ENCODE peak calls at places on chromosome 3, in eight cellular contexts. N, Y, G, Q, C, R, K and F are unnamed samples.

GRCh38 chr3:156216852-156217251 is 96.5 kb downstream of the KCNAB1 start:
- DNase-seq in N (no peak), Y (no peak), G (no peak), Q (no peak), C (no peak), R (no peak), K (no peak), F (peak)

GRCh38 chr3:36911990-36912804 is 32.7 kb downstream of the TRANK1 start:
- DNase-seq in N (peak), Y (peak), G (no peak), Q (no peak), C (no peak), R (no peak), K (peak), F (peak)

GRCh38 chr3:147661916-147662315 is 252.8 kb downstream of the ZIC1 start:
- DNase-seq in N (no peak), Y (no peak), G (no peak), Q (no peak), C (no peak), R (no peak), K (no peak), F (no peak)

GRCh38 chr3:56725175-56725574 is 42.1 kb upstream of the TASOR start:
- DNase-seq in N (peak), Y (no peak), G (no peak), Q (no peak), C (no peak), R (no peak), K (no peak), F (no peak)

GRCh38 chr3:98709433-98709832 is 53.7 kb upstream of the ST3GAL6 start:
- DNase-seq in N (no peak), Y (peak), G (no peak), Q (no peak), C (no peak), R (no peak), K (no peak), F (no peak)

GRCh38 chr3:122660575-122660974 is 20.1 kb upstream of the PARP14 start:
- DNase-seq in N (no peak), Y (no peak), G (no peak), Q (no peak), C (no peak), R (peak), K (no peak), F (no peak)

GRCh38 chr3:33439421-33440327 is 531 bp downstream of the UBP1 start:
- DNase-seq in N (peak), Y (no peak), G (peak), Q (no peak), C (peak), R (peak), K (peak), F (peak)

GRCh38 chr3:96175500-96175899 is 638.9 kb upstream of the EPHA6 start:
- DNase-seq in N (no peak), Y (no peak), G (no peak), Q (no peak), C (no peak), R (no peak), K (no peak), F (no peak)

GRCh38 chr3:2967851-2968250 is 142.3 kb downstream of the IL5RA start:
- DNase-seq in N (no peak), Y (no peak), G (no peak), Q (no peak), C (no peak), R (no peak), K (no peak), F (no peak)

DNA sequence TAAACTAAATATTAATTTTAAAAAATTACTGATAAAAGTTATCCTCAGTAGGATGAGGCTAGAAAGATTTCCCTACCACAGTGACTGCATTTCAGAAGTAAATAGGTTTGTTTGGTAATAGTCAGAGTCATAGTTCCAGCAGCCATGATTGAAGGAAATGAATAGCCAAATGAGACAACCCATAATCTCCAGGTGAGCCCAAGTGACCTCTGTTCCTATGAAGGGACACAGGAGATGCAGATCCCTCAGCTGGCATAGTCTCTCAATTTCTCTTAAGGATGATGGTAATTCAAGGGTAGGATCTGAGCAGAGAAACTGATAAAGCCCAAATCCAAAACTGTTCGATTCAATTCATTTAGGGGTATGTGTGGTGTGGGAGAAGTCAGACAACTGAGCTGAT is 461.8 kb downstream of the RAP2B start:
- DNase-seq in N (no peak), Y (no peak), G (no peak), Q (no peak), C (no peak), R (no peak), K (no peak), F (no peak)
- H3K27ac ChIP-seq in N (peak), Y (no peak), G (no peak), Q (no peak), C (no peak), R (no peak), K (no peak), F (no peak)

DNA sequence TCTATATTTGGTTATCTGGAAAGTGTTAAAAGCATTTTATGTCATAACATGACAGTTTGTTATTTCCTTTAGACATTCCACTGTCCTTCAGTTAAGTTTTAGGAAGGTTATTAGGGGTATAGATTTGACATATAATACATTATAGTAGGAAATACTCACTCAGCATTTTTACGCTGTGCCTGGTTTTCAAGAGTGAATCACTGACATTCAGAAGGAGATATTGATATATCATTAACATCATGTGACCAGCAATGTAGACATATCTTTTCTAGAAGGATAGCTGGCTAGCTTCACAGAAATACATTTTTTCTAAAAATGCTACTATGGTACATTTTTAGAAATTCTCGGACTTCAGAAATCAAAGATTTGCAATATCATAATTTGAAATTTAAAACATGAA is 57.6 kb downstream of the OPA1 start:
- DNase-seq in N (no peak), Y (no peak), G (no peak), Q (no peak), C (no peak), R (no peak), K (no peak), F (no peak)
- H3K27ac ChIP-seq in N (no peak), Y (no peak), G (no peak), Q (no peak), C (no peak), R (no peak), K (no peak), F (no peak)

GRCh38 chr3:52023860-52024764 is 28.4 kb upstream of the RPL29 start:
- DNase-seq in N (no peak), Y (no peak), G (no peak), Q (no peak), C (no peak), R (no peak), K (no peak), F (no peak)

GRCh38 chr3:52025453-52025852 is 29.8 kb upstream of the RPL29 start:
- DNase-seq in N (no peak), Y (no peak), G (no peak), Q (no peak), C (no peak), R (no peak), K (no peak), F (no peak)

GRCh38 chr3:52026016-52026415 is 30.3 kb upstream of the RPL29 start:
- DNase-seq in N (no peak), Y (no peak), G (no peak), Q (no peak), C (no peak), R (no peak), K (no peak), F (no peak)

GRCh38 chr3:52023101-52023770 is 27.5 kb upstream of the RPL29 start:
- DNase-seq in N (no peak), Y (no peak), G (no peak), Q (no peak), C (no peak), R (no peak), K (no peak), F (no peak)

DNA sequence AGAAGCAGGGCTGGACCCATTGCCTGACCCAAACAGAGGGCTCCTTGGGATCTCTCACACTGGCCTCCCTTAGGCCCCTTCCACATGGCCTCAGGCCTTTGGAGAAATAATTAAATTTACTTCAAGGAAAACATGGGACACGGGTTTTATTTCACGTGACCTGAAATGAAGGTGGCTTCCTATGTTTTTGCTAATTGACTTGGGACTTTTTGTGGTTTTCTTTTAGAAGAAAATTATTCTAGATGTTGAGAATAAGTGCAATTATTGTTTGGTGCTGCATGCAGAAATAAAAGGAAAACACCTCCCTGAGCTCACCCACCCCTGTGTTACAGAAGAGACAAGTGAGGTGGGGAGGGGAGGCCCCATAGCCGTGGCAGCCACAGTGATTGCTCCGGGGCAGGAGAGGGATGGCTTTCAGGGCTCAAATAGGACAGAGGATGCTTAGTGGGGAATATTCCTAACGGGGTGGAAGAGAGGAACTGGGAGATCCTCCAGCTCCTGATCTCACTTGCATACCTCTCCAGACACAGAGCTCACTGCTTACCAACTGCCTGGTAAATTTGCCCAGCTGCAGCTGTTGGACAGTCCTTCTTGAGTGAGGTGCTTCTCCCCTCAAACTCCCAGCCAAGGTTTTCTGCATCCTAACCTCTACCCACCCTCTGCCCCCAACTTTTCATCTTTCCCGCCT is 29.2 kb upstream of the RPL29 start:
- DNase-seq in N (no peak), Y (no peak), G (no peak), Q (no peak), C (no peak), R (no peak), K (no peak), F (no peak)
- H3K27ac ChIP-seq in N (no peak), Y (no peak), G (peak), Q (no peak), C (no peak), R (no peak), K (no peak), F (no peak)

DNA sequence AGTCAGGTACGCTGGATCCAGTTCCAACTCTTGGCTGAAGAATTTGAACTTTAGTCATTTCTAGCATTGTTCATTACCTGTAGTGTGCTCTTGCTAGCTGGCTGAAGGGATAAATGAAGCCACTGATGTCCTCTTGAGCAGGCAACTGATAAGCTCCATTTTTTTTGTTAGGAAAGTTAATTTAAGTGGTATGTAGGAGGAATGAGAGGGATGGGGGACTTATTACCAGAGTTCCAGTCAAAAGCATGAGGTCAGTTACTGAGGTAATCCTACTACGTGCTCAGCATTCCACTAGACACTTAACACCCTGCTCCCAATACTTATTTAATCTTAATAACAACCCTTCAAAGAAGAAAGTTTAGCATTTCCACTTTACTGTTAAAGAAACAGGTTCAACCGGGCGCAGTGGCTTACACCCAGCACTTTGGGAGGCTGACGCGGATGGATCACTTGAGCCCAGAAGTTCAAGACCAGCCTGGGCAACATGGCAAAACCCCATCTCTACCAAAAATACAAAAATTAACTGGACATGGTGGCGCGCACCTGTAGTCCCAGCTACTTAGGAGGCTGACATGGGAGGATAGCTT is 2.0 kb upstream of the RASA2 start:
- DNase-seq in N (no peak), Y (no peak), G (no peak), Q (no peak), C (no peak), R (no peak), K (no peak), F (no peak)
- H3K27ac ChIP-seq in N (no peak), Y (peak), G (no peak), Q (no peak), C (no peak), R (no peak), K (no peak), F (peak)

GRCh38 chr3:110164632-110165240 is 827.4 kb upstream of the DPPA4 start:
- DNase-seq in N (no peak), Y (no peak), G (no peak), Q (no peak), C (no peak), R (peak), K (no peak), F (no peak)

GRCh38 chr3:110166791-110167190 is 829.4 kb upstream of the DPPA4 start:
- DNase-seq in N (no peak), Y (no peak), G (no peak), Q (no peak), C (no peak), R (no peak), K (no peak), F (no peak)

GRCh38 chr3:110165344-110165743 is 828.0 kb upstream of the DPPA4 start:
- DNase-seq in N (no peak), Y (no peak), G (no peak), Q (no peak), C (no peak), R (no peak), K (no peak), F (peak)

DNA sequence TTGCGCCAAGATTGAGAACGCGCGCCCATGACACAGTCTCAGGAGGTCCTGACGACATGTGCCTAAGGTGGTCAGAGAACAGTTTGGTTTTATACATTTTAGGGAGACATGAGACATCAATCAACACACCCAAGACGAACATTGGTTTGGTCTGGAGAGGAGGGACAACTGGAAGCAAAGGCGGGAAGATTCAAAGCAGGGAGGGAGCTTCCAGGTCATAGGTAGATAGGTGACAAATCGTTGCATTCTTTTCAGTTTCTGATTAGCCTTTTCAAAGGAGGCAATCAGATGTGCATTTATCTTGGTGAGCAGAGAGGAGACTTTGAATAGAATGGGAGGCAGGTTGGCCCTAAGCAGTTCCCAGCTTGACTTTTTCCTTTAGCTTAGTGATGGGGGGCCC is 828.4 kb upstream of the DPPA4 start:
- DNase-seq in N (peak), Y (no peak), G (no peak), Q (no peak), C (no peak), R (peak), K (no peak), F (peak)
- H3K27ac ChIP-seq in N (no peak), Y (no peak), G (no peak), Q (no peak), C (no peak), R (peak), K (no peak), F (peak)

GRCh38 chr3:149476135-149476684 is 1.7 kb downstream of the TM4SF4 start:
- DNase-seq in N (peak), Y (no peak), G (no peak), Q (no peak), C (no peak), R (no peak), K (no peak), F (no peak)

GRCh38 chr3:149481491-149481890 is 7.0 kb downstream of the TM4SF4 start:
- DNase-seq in N (no peak), Y (no peak), G (no peak), Q (no peak), C (no peak), R (no peak), K (no peak), F (no peak)

GRCh38 chr3:149475451-149476060 is 1.1 kb downstream of the TM4SF4 start:
- DNase-seq in N (no peak), Y (no peak), G (no peak), Q (no peak), C (no peak), R (no peak), K (no peak), F (no peak)

GRCh38 chr3:149480326-149481017 is 6.0 kb downstream of the TM4SF4 start:
- DNase-seq in N (peak), Y (peak), G (peak), Q (no peak), C (peak), R (peak), K (peak), F (peak)

GRCh38 chr3:149479621-149480325 is 5.3 kb downstream of the TM4SF4 start:
- DNase-seq in N (no peak), Y (no peak), G (no peak), Q (no peak), C (no peak), R (peak), K (no peak), F (no peak)
- H3K27ac ChIP-seq in N (peak), Y (peak), G (peak), Q (no peak), C (no peak), R (no peak), K (no peak), F (peak)

DNA sequence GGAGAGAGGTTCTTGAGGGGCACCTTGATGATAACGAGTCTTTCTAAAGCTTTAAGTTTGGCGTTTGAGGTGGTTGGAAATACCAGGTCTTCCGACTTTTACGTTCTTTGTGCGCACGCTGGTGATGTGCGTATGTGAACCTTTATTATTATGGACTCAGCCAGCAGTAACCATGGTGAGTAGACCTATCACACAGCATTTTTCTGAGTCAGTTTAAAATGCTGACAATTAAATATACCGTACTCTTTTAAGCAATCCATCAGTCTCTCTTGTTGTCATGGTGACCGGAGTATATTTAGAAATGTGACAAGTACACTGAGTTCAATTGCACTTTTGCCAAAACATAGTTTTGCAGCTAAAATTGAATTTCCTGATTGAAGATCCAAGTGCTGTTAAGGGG is 172.2 kb downstream of the LPP start:
- DNase-seq in N (no peak), Y (no peak), G (no peak), Q (no peak), C (no peak), R (no peak), K (no peak), F (no peak)
- H3K27ac ChIP-seq in N (no peak), Y (no peak), G (peak), Q (peak), C (no peak), R (no peak), K (no peak), F (no peak)

GRCh38 chr3:136950583-136950982 is 7.2 kb upstream of the IL20RB start:
- DNase-seq in N (no peak), Y (no peak), G (no peak), Q (no peak), C (no peak), R (no peak), K (no peak), F (no peak)

GRCh38 chr3:136949708-136950107 is 8.1 kb upstream of the IL20RB start:
- DNase-seq in N (no peak), Y (no peak), G (no peak), Q (no peak), C (no peak), R (no peak), K (no peak), F (no peak)

GRCh38 chr3:136954246-136954645 is 3.5 kb upstream of the IL20RB start:
- DNase-seq in N (no peak), Y (peak), G (no peak), Q (no peak), C (no peak), R (no peak), K (no peak), F (no peak)

GRCh38 chr3:136954980-136955780 is 2.6 kb upstream of the IL20RB start:
- DNase-seq in N (peak), Y (no peak), G (no peak), Q (no peak), C (no peak), R (peak), K (no peak), F (no peak)

DNA sequence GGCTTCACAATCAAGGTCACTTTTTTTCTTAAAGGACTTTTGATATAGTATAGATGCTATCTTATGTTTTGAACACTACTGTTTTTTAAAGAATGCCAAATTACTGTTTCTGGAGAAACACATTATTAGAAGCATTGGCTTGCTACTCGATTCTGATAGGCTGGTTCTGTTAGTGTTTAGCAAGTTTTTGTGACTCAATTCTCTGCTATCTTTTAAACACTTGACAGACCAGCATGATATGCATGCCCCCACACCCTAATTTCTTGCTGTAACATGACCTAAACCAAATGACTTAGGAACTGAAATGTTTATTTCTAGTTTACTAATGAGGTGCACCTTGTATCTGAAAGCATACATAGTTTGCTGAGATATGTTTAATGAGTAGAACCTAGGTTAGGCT is 5.5 kb upstream of the IL20RB start:
- DNase-seq in N (no peak), Y (peak), G (no peak), Q (no peak), C (no peak), R (no peak), K (peak), F (no peak)
- H3K27ac ChIP-seq in N (no peak), Y (no peak), G (no peak), Q (no peak), C (no peak), R (no peak), K (peak), F (no peak)